ENCODE peak calls at places on chromosomes 7 and 10, in six cellular contexts. M is PC-3, P is H7, S is sigmoid colon, H is tibial nerve, D is cardiac muscle cell. T is an unnamed sample.
A peak's percentile ranks its signal among the peaks of the same experiment; 100 is the strongest.

GRCh38 chr10:2948127-2948854 is 119.1 kb upstream of the PFKP start:
- DNase-seq in P (no peak), M (no peak), D (no peak), H (no peak), S (no peak), T (no peak)

GRCh38 chr10:1665681-1666080 is 71.6 kb downstream of the ADARB2 start:
- DNase-seq in M (no peak), S (no peak), H (no peak), P (no peak), D (no peak), T (no peak)

GRCh38 chr7:32881074-32881982 is 10.2 kb downstream of the KBTBD2 start:
- DNase-seq in P (no peak), M (no peak), H (no peak), D (no peak), S (no peak), T (no peak)

GRCh38 chr7:1844956-1845390 is 174.9 kb downstream of the ELFN1 start:
- DNase-seq in H (no peak), M (no peak), D (peak; percentile 40), S (peak; percentile 50), P (no peak), T (no peak)

GRCh38 chr10:73908853-73909611 is 1.9 kb upstream of the PLAU start:
- DNase-seq in M (peak; percentile 100), H (peak; percentile 40), P (no peak), S (peak; percentile 71), D (no peak), T (peak; percentile 76)

GRCh38 chr10:1156921-1157614 is 100.9 kb downstream of the WDR37 start:
- DNase-seq in P (no peak), M (no peak), D (no peak), H (no peak), S (peak; percentile 25), T (peak; percentile 13)

GRCh38 chr7:147136369-147136768 is 1019.8 kb downstream of the CNTNAP2 start:
- DNase-seq in P (no peak), S (no peak), D (no peak), H (peak; percentile 8), M (no peak), T (no peak)

GRCh38 chr7:107860981-107861652 is 29.9 kb upstream of the DLD start:
- DNase-seq in M (no peak), P (no peak), H (no peak), D (no peak), S (no peak), T (no peak)

GRCh38 chr7:20466425-20467125 is 135.9 kb downstream of the ITGB8 start:
- DNase-seq in H (no peak), S (no peak), P (no peak), M (no peak), D (no peak), T (no peak)

GRCh38 chr10:74213571-74214162 is 62.6 kb downstream of the ADK start:
- DNase-seq in H (peak; percentile 72), D (peak; percentile 25), S (no peak), M (peak; percentile 95), P (peak; percentile 51), T (no peak)

GRCh38 chr7:105875505-105875904 is 894 bp downstream of the ATXN7L1 start:
- DNase-seq in S (no peak), M (peak; percentile 53), H (no peak), P (no peak), D (no peak), T (no peak)

GRCh38 chr7:22564511-22565045 is 64.6 kb upstream of the STEAP1B start:
- DNase-seq in P (no peak), D (no peak), H (peak; percentile 31), S (no peak), M (peak; percentile 88), T (peak; percentile 64)

GRCh38 chr10:123704076-123704475 is 37.9 kb downstream of the GPR26 start:
- DNase-seq in H (no peak), P (no peak), D (no peak), S (no peak), M (no peak), T (no peak)

GRCh38 chr7:48298779-48299178 is 127.5 kb downstream of the ABCA13 start:
- DNase-seq in D (no peak), S (no peak), H (no peak), M (peak; percentile 89), P (no peak), T (no peak)

GRCh38 chr7:73303546-73303945 is 5.1 kb downstream of the NSUN5 start:
- DNase-seq in S (peak; percentile 46), H (no peak), P (peak; percentile 21), M (no peak), D (no peak), T (peak; percentile 18)

GRCh38 chr7:99143853-99144672 is at the start of gene SMURF1:
- DNase-seq in D (peak; percentile 89), H (peak; percentile 35), P (peak; percentile 94), M (peak; percentile 66), S (peak; percentile 80), T (peak; percentile 60)

GRCh38 chr10:55668326-55668922 is 692.6 kb downstream of the ZWINT start:
- DNase-seq in D (peak; percentile 35), P (no peak), H (no peak), M (peak; percentile 76), S (no peak), T (no peak)

GRCh38 chr7:82631998-82632397 is 188.4 kb upstream of the CACNA2D1 start:
- DNase-seq in S (no peak), P (no peak), H (no peak), M (peak; percentile 2), D (no peak), T (no peak)

GRCh38 chr10:69662901-69663300 is 32.9 kb downstream of the FAM241B start:
- DNase-seq in H (no peak), D (no peak), S (no peak), P (peak; percentile 54), M (no peak), T (no peak)

GRCh38 chr10:101397140-101397539 is 43.2 kb downstream of the BTRC start:
- DNase-seq in M (no peak), S (no peak), D (peak; percentile 13), H (no peak), P (peak; percentile 12), T (no peak)

GRCh38 chr7:47180268-47180826 is 401.6 kb downstream of the TNS3 start:
- DNase-seq in D (peak; percentile 79), H (peak; percentile 75), P (peak; percentile 71), M (peak; percentile 73), S (no peak), T (no peak)

GRCh38 chr10:43100366-43100765 is 23.5 kb downstream of the RET start:
- DNase-seq in D (no peak), S (no peak), M (no peak), H (no peak), P (no peak), T (no peak)

GRCh38 chr10:74329873-74330272 is 178.9 kb downstream of the ADK start:
- DNase-seq in P (no peak), H (no peak), M (no peak), D (no peak), S (no peak), T (no peak)

GRCh38 chr10:70367195-70367796 is 15.1 kb downstream of the LRRC20 start:
- DNase-seq in D (no peak), H (no peak), S (peak; percentile 46), M (peak; percentile 61), P (no peak), T (no peak)

GRCh38 chr7:30950197-30950596 is 13.6 kb upstream of the GHRHR start:
- DNase-seq in M (no peak), H (no peak), P (no peak), D (no peak), S (no peak), T (no peak)
- H3K27me3 ChIP-seq in M (peaks cover 48% of the 10 kb centered on the region), H (no peaks in the 10 kb centered on the region), P (no peaks in the 10 kb centered on the region), D (no peaks in the 10 kb centered on the region), S (no peaks in the 10 kb centered on the region), T (no peaks in the 10 kb centered on the region)

GRCh38 chr7:91683823-91684222 is 196.7 kb downstream of the MTERF1 start:
- DNase-seq in S (no peak), M (no peak), D (peak; percentile 88), P (no peak), H (no peak), T (no peak)
- H3K4me3 ChIP-seq in S (no peak overlapping the region), M (no peak overlapping the region), D (no peak overlapping the region), P (no peak overlapping the region), H (no peak overlapping the region), T (no peak overlapping the region)

GRCh38 chr10:131310904-131311660 is 439 bp downstream of the TCERG1L start:
- DNase-seq in H (no peak), M (no peak), P (peak; percentile 71), S (no peak), D (peak; percentile 57), T (no peak)
- H3K27me3 ChIP-seq in H (no peaks in the 10 kb centered on the region), M (peaks cover 9% of the 10 kb centered on the region), P (peaks cover 7% of the 10 kb centered on the region), S (peaks cover 17% of the 10 kb centered on the region), D (peaks cover 44% of the 10 kb centered on the region), T (no peaks in the 10 kb centered on the region)

GRCh38 chr10:80829151-80829550 is 291.4 kb downstream of the SH2D4B start:
- DNase-seq in H (no peak), S (no peak), P (no peak), M (no peak), D (no peak), T (no peak)

GRCh38 chr10:80829562-80829961 is 291.9 kb downstream of the SH2D4B start:
- DNase-seq in P (no peak), D (no peak), S (no peak), H (no peak), M (no peak), T (no peak)
- H3K4me3 ChIP-seq in P (no peak overlapping the region), D (no peak overlapping the region), S (no peak overlapping the region), H (no peak overlapping the region), M (no peak overlapping the region), T (no peak overlapping the region)

GRCh38 chr10:94075521-94075920 is 81.8 kb downstream of the PLCE1 start:
- DNase-seq in D (no peak), H (no peak), S (no peak), M (peak; percentile 13), P (no peak), T (no peak)
- H3K27me3 ChIP-seq in D (no peaks in the 10 kb centered on the region), H (no peaks in the 10 kb centered on the region), S (no peaks in the 10 kb centered on the region), M (no peaks in the 10 kb centered on the region), P (no peaks in the 10 kb centered on the region), T (no peaks in the 10 kb centered on the region)

DNA sequence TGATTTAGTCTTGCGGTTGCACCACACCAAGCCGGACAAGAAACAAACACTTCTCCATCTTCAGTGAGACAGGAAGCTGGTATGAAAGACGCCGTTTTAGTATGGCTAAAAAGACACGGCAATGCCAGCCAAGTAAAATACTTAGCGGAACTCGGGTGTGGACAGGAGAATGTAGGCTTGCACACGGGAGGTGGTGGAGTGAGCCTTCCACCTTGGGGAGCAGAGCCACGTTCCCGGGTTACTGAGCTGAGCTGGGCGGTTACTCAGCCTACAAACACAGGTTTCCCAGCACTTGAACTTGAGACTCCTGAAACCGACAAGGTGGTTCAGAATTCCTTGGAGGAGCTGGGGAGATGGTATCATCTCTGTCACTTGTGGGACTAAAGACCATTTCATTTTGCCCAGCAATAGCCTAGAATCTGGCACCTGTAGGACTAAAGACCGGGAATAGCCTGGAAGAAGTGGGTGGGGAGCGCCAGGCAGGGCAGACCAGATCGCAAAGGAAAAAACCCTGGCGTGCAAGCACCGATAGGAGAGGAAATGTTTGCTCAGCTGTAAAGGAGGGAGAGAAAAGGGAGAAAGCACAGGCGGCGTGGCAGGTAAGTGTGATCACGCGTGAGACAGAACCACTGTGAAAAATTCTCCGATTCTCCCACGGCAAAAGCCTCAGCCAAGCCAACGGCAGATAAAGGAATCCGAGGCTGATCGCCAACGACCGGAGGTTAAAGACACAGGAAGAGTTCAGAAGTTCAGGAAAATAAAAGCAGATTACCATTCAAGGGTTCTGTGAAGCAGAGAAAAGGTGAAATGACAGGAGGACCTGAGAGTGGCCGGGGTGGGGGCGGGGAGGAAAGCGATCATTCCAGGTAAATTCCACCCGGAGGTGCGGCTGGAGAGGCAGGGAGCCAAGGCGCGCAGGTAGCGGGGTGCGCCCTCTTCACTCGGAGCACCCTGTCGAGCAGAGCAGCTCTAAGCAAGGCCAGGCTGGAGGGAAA is 35.0 kb upstream of the SEPHS1 start:
- DNase-seq in P (peak; percentile 59), D (no peak), S (peak; percentile 12), H (no peak), M (peak; percentile 34), T (no peak)
- H3K4me3 ChIP-seq in P (peak overlapping the region; percentile 24), D (no peak overlapping the region), S (no peak overlapping the region), H (no peak overlapping the region), M (peak overlapping the region; percentile 72), T (no peak overlapping the region)

GRCh38 chr7:117323877-117324699 is 1.2 kb upstream of the WNT2 start:
- DNase-seq in D (peak; percentile 88), S (peak; percentile 71), P (peak; percentile 74), M (peak; percentile 4), H (peak; percentile 12), T (no peak)
- H3K27me3 ChIP-seq in D (no peaks in the 10 kb centered on the region), S (peaks cover 18% of the 10 kb centered on the region), P (peaks cover 73% of the 10 kb centered on the region), M (peaks cover 40% of the 10 kb centered on the region), H (no peaks in the 10 kb centered on the region), T (no peaks in the 10 kb centered on the region)